ENCODE peak calls at places on chromosomes 5 and 9, in eight cellular contexts. Z, F, G, V, L, N, R and E are unnamed samples. For H3K36me3, the result is how much of the 10 kb centered on the place peaks cover.

GRCh38 chr9:16120727-16121126 is 567.9 kb downstream of the CCDC171 start:
- DNase-seq in L (no peak), N (no peak), R (no peak), G (no peak), F (no peak), V (no peak), Z (no peak), E (no peak)

GRCh38 chr9:83449981-83450380 is 88.2 kb downstream of the FRMD3 start:
- DNase-seq in Z (no peak), G (no peak), N (no peak), R (no peak), F (no peak), L (no peak), V (no peak), E (peak)

GRCh38 chr5:81850494-81850893 is 99.6 kb upstream of the SSBP2 start:
- DNase-seq in Z (no peak), L (no peak), G (no peak), N (no peak), F (peak), V (no peak), R (no peak), E (no peak)

GRCh38 chr9:105297442-105298097 is 53.1 kb downstream of the SLC44A1 start:
- DNase-seq in Z (no peak), F (no peak), L (no peak), R (no peak), N (no peak), G (no peak), V (no peak), E (peak)

GRCh38 chr5:147400076-147400809 is 109.6 kb downstream of the DPYSL3 start:
- DNase-seq in R (no peak), F (no peak), Z (no peak), G (no peak), V (no peak), N (no peak), L (no peak), E (no peak)

GRCh38 chr5:10583663-10584572 is 20.0 kb downstream of the ANKRD33B start:
- DNase-seq in R (no peak), L (no peak), Z (no peak), N (no peak), G (peak), V (no peak), F (no peak), E (no peak)

GRCh38 chr5:35815089-35815936 is 41.4 kb upstream of the IL7R start:
- DNase-seq in V (no peak), Z (no peak), G (no peak), F (no peak), N (peak), L (no peak), R (no peak), E (no peak)

GRCh38 chr9:124771867-124772621 is 933 bp upstream of the NR6A1 start:
- DNase-seq in Z (no peak), F (peak), V (peak), G (no peak), R (peak), N (peak), L (no peak), E (peak)

GRCh38 chr5:136458481-136458880 is 93.1 kb upstream of the TRPC7 start:
- DNase-seq in G (no peak), Z (no peak), N (no peak), L (no peak), V (no peak), R (no peak), F (no peak), E (no peak)
- H3K27ac ChIP-seq in G (no peak), Z (no peak), N (no peak), L (no peak), V (no peak), R (no peak), F (no peak), E (no peak)

GRCh38 chr9:95070549-95071021 is 246.9 kb downstream of the FANCC start:
- DNase-seq in V (peak), L (no peak), Z (peak), R (no peak), G (no peak), N (no peak), F (no peak), E (no peak)
- H3K36me3 ChIP-seq in V (under half), L (half or more), Z (under half), R (half or more), G (under half), N (under half), F (under half), E (under half)

DNA sequence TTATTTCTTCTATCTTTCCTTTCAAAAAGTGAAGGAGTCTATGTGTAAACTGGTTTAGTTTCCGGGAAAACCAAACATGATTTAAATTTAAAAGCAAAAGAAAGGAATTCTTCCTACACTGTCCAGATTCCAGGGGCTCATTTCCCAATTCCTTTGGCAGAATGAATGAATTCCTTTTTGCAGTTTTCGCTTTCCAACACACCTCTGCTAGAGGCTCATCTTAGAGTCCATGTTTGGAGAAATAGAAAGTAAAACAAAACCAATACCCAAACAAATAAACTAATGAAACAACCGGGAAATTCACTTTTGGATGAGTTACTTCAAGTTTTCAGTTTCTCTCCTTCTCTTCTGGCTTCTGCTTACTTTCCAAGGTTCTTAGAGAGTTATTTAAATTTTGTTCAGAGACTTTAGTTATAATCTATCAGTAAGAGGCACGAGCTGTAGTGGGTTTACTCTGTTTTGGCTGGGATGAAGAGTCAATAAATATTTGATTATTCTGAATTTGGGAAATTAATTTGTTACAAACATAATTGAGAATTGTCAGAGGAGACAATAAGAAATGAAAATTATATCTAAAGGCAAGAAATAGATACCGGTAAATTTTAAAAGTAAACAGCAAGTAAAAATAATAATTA is 365.0 kb upstream of the CDH9 start:
- DNase-seq in G (no peak), N (no peak), V (no peak), F (no peak), Z (no peak), R (no peak), L (no peak), E (no peak)
- TF ChIP-seq POLR2A in G (no peak), N (no peak), V (no peak), F (no peak), Z (no peak), R (no peak), L (no peak), E (no peak)

DNA sequence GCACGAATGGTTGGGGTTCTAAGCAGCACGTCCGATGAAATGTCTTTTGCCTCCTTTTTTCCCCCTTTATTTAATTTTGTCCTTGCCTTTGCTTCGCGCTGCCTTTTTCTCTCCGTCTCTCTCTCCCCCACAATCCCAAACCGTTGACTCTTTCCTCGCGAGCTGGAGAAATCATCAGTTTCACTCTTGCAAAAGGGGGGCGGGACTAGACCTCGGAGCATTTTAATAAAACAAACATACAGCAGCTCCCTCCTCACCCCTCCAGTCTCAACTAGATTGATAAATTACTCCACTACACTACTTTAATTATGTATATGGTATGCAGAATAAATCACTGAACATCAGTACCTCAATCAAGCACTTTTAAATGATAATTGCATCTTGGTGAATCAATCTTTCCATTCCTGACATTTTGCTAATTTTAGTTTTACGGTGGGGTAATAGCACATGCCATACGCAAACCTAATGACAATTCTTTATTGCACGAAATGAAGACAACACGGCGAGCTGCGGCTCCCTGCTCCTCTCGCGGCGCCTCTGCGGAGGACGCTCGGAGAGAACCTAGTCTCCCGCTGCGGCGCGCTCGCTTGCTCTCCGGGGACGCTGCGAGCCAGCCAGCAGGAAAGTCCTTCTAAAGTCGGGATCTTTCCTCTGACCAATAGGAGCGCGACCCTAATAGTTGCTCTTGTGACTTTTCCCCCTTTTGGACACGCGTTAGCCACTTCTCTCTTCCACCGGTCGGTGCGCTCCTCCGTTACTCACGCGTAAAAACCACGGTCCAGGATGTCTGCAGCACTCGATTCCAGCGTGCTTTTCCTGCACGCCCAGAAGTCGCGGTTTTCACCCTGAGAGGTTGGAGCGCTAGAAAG is 816 bp upstream of the MEF2C start:
- DNase-seq in N (peak), V (peak), R (peak), F (peak), L (peak), G (peak), Z (peak), E (peak)
- H3K27ac ChIP-seq in N (peak), V (peak), R (peak), F (peak), L (peak), G (peak), Z (peak), E (peak)

DNA sequence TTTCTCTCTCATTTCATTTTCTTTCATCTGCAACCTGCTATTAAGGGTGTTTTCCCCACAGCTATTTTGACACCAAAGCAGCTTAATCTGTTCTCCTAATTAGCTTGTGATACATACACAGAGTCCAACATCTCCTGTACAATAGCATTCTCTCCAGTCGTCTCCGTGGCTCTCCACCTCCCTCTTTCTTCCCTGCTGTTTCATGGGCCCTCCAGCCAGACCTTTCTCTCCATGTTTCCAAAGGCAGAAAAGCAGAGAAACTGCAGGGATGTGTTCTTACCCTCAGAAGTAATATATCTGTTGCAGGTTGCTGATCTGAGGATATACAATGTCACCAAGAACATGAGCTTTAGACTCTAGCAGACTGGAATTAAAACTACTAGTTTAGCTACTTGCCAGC is 88.8 kb upstream of the SPOCK1 start:
- DNase-seq in F (no peak), V (no peak), Z (no peak), G (peak), R (no peak), L (no peak), N (no peak), E (no peak)
- H3K36me3 ChIP-seq in F (under half), V (under half), Z (under half), G (under half), R (under half), L (under half), N (under half), E (under half)

GRCh38 chr9:128053560-128053959 is 13.6 kb downstream of the NAIF1 start:
- DNase-seq in V (no peak), F (no peak), Z (no peak), L (no peak), G (no peak), N (no peak), R (peak), E (no peak)

GRCh38 chr9:128055222-128056040 is 11.7 kb downstream of the NAIF1 start:
- DNase-seq in G (peak), Z (peak), L (no peak), F (no peak), V (peak), R (peak), N (no peak), E (no peak)

GRCh38 chr9:128054090-128054489 is 13.0 kb downstream of the NAIF1 start:
- DNase-seq in N (no peak), Z (no peak), R (no peak), F (no peak), L (no peak), V (no peak), G (no peak), E (no peak)

GRCh38 chr9:128049788-128050187 is 17.3 kb downstream of the NAIF1 start:
- DNase-seq in R (no peak), L (no peak), Z (no peak), F (no peak), V (no peak), N (no peak), G (no peak), E (no peak)

DNA sequence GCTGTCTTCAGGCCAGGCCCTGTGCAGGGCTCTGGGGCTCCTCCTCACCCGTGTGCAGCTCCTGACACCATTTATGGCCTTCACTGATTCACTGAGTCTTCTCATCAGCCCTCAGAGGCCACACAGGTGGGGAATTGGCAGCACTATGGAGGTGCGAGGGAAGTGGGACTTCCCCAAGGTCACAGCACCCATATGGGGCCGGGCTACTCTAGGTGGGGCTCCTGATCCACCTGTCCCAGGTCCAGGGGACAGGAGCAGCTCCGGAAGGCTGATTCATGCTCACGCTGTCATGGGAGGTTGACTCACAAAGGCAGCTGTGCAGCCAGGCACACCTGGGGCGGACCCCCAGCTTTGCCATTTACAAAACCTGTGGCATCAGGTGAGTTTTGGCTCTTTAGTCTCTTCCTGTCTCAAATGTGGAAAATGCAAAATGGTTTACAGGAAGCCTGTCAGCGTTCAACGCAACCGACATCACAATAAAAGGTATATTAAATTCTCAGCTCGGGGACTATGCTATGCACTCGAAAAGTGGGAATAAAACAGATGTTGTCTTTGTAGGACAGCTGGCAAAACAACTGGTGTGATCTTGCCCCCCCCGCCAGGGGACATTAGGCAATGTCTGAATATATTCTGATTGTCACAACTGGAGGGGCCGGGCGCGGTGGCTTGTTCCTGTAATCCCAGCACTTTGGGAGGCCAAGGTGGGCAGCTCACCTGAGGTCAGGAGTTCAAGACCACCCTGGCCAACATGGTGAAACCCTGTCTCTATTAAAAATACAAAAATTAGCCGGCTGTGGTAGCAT is 15.0 kb downstream of the NAIF1 start:
- DNase-seq in Z (no peak), G (no peak), F (no peak), N (no peak), R (no peak), V (peak), L (no peak), E (no peak)
- TF ChIP-seq POLR2A in Z (no peak), G (no peak), F (no peak), N (no peak), R (no peak), V (no peak), L (no peak), E (no peak)

GRCh38 chr5:139186752-139187326 is 11.3 kb downstream of the SIL1 start:
- DNase-seq in V (no peak), R (no peak), N (no peak), F (peak), L (no peak), Z (no peak), G (no peak), E (no peak)

GRCh38 chr5:139188558-139189270 is 9.5 kb downstream of the SIL1 start:
- DNase-seq in N (no peak), F (no peak), L (no peak), V (no peak), Z (peak), G (no peak), R (no peak), E (no peak)

GRCh38 chr5:139193928-139194327 is 4.2 kb downstream of the SIL1 start:
- DNase-seq in G (no peak), R (no peak), F (no peak), L (no peak), Z (no peak), V (no peak), N (no peak), E (no peak)

GRCh38 chr5:139186293-139186692 is 11.9 kb downstream of the SIL1 start:
- DNase-seq in L (no peak), Z (no peak), G (no peak), R (no peak), N (no peak), F (no peak), V (no peak), E (no peak)

DNA sequence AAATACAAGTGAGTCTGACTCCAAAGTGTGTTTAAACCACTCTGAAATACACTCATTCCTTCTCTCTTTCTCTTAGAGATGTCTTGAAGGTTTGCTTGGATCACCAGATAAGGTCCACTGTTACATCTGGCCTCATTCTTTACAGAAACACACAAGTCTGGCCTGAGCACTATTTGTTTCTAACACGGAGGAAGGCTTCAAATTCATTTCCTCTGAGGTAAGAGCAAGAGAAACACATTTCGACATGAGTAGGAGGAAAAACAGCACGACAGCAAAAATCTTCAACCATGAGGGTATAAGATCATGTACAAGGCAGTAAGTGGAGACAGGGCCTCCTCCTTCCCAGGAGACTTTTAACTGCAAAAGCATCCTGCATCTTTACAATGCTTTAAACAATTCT is 8.0 kb downstream of the SIL1 start:
- DNase-seq in L (no peak), F (peak), Z (peak), R (no peak), V (no peak), G (no peak), N (no peak), E (no peak)
- H3K27ac ChIP-seq in L (peak), F (peak), Z (peak), R (peak), V (no peak), G (peak), N (no peak), E (peak)

GRCh38 chr5:132662925-132663770 is 5.2 kb downstream of the IL13 start:
- DNase-seq in F (peak), R (no peak), N (no peak), G (no peak), L (no peak), V (peak), Z (no peak), E (no peak)
- H3K36me3 ChIP-seq in F (under half), R (under half), N (under half), G (under half), L (under half), V (under half), Z (under half), E (under half)

DNA sequence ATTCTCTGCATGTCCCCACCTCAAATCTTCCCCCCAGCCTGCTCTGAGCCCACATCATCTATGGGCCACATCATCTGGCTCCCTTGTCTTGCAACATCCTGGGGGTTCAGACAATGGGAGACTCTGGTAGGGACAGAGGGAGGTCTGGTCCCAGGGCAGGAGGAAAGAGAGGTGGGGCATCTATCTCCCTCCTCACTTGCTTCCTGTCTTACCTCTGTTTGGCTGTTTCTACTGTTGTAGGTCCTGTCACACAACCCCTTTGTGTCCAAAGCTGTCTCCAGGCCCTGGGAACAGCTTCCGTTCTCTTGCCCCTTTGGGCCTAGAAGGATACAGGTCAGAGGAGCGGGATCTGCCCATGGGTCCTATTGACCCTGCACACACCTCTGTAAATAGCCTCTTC is 227.2 kb downstream of the NSG2 start:
- DNase-seq in G (no peak), Z (no peak), N (no peak), R (no peak), L (no peak), V (no peak), F (no peak), E (no peak)
- TF ChIP-seq POLR2A in G (no peak), Z (no peak), N (no peak), R (no peak), L (no peak), V (no peak), F (no peak), E (no peak)

GRCh38 chr9:114524401-114524800 is 19.1 kb upstream of the WHRN start:
- DNase-seq in R (no peak), N (no peak), Z (peak), L (no peak), G (no peak), F (no peak), V (no peak), E (no peak)
- H3K27ac ChIP-seq in R (no peak), N (no peak), Z (peak), L (no peak), G (no peak), F (no peak), V (no peak), E (no peak)